ENCODE peak calls at places on chromosomes 12 and 14, in eight cellular contexts. O, D, E, N, Z, V, U and G are unnamed samples.

GRCh38 chr14:71538949-71539659 is 393.1 kb upstream of the RGS6 start:
- DNase-seq in O (no peak), D (no peak), E (no peak), N (peak), Z (no peak), V (no peak), U (no peak), G (peak)

GRCh38 chr12:13559318-13559978 is 362.9 kb downstream of the EMP1 start:
- DNase-seq in O (no peak), D (no peak), E (no peak), N (no peak), Z (no peak), V (peak), U (no peak), G (no peak)

GRCh38 chr12:108642269-108642870 is 8.7 kb upstream of the SELPLG start:
- DNase-seq in O (no peak), D (peak), E (no peak), N (no peak), Z (no peak), V (no peak), U (no peak), G (no peak)

GRCh38 chr12:72989458-72989947 is 717.3 kb downstream of the TRHDE start:
- DNase-seq in O (no peak), D (no peak), E (no peak), N (no peak), Z (no peak), V (no peak), U (no peak), G (no peak)

GRCh38 chr12:103772367-103773108 is 68.5 kb downstream of the NT5DC3 start:
- DNase-seq in O (no peak), D (no peak), E (no peak), N (no peak), Z (no peak), V (no peak), U (no peak), G (no peak)

GRCh38 chr12:28882444-28882843 is 266.6 kb upstream of the FAR2 start:
- DNase-seq in O (no peak), D (no peak), E (no peak), N (no peak), Z (no peak), V (peak), U (peak), G (no peak)

GRCh38 chr14:73503648-73504047 is 12.9 kb downstream of the RIOX1 start:
- DNase-seq in O (no peak), D (no peak), E (no peak), N (peak), Z (no peak), V (no peak), U (peak), G (no peak)

GRCh38 chr12:125186471-125187147 is 121.4 kb downstream of the AACS start:
- DNase-seq in O (peak), D (no peak), E (no peak), N (peak), Z (no peak), V (peak), U (no peak), G (no peak)

GRCh38 chr14:99995700-99996356 is 69.4 kb upstream of the EVL start:
- DNase-seq in O (peak), D (peak), E (peak), N (peak), Z (no peak), V (peak), U (peak), G (peak)

GRCh38 chr12:2417761-2418160 is 365.0 kb downstream of the CACNA1C start:
- DNase-seq in O (no peak), D (no peak), E (no peak), N (no peak), Z (no peak), V (no peak), U (no peak), G (no peak)

GRCh38 chr12:70854871-70855578 is 65.5 kb downstream of the PTPRR start:
- DNase-seq in O (no peak), D (no peak), E (no peak), N (no peak), Z (no peak), V (no peak), U (no peak), G (peak)

GRCh38 chr12:90253142-90253541 is 544.5 kb upstream of the ATP2B1 start:
- DNase-seq in O (no peak), D (no peak), E (no peak), N (no peak), Z (no peak), V (no peak), U (no peak), G (no peak)

GRCh38 chr14:38208825-38209562 is 1.3 kb downstream of the SSTR1 start:
- DNase-seq in O (peak), D (no peak), E (peak), N (peak), Z (peak), V (no peak), U (peak), G (peak)

GRCh38 chr14:71675126-71675901 is 256.9 kb upstream of the RGS6 start:
- DNase-seq in O (peak), D (no peak), E (no peak), N (no peak), Z (no peak), V (no peak), U (no peak), G (no peak)

GRCh38 chr14:104446611-104447010 is 133.0 kb upstream of the C14orf180 start:
- DNase-seq in O (no peak), D (no peak), E (no peak), N (no peak), Z (no peak), V (no peak), U (no peak), G (no peak)

GRCh38 chr14:89214221-89214965 is 202.6 kb downstream of the FOXN3 start:
- DNase-seq in O (peak), D (no peak), E (peak), N (no peak), Z (peak), V (peak), U (peak), G (no peak)

GRCh38 chr14:89630096-89630829 is 213.2 kb upstream of the FOXN3 start:
- DNase-seq in O (no peak), D (no peak), E (no peak), N (peak), Z (no peak), V (no peak), U (peak), G (no peak)

GRCh38 chr14:68598621-68599447 is 194.0 kb downstream of the ZFP36L1 start:
- DNase-seq in O (no peak), D (no peak), E (peak), N (peak), Z (no peak), V (peak), U (peak), G (peak)

GRCh38 chr12:24661657-24662096 is 287.2 kb downstream of the BCAT1 start:
- DNase-seq in O (no peak), D (no peak), E (no peak), N (peak), Z (no peak), V (peak), U (peak), G (peak)

GRCh38 chr12:12181516-12181915 is 85.3 kb downstream of the LRP6 start:
- DNase-seq in O (no peak), D (no peak), E (peak), N (peak), Z (no peak), V (peak), U (peak), G (no peak)

GRCh38 chr12:64395739-64396138 is 5.2 kb upstream of the C12orf56 start:
- DNase-seq in O (no peak), D (no peak), E (peak), N (no peak), Z (no peak), V (no peak), U (peak), G (no peak)

GRCh38 chr14:68621400-68622365 is 171.2 kb downstream of the ZFP36L1 start:
- DNase-seq in O (no peak), D (no peak), E (no peak), N (peak), Z (no peak), V (no peak), U (peak), G (no peak)

GRCh38 chr14:23929131-23929530 is 24.4 kb upstream of the DHRS4 start:
- DNase-seq in O (no peak), D (no peak), E (no peak), N (no peak), Z (no peak), V (no peak), U (no peak), G (no peak)

GRCh38 chr12:4824415-4824814 is 85.3 kb upstream of the KCNA1 start:
- DNase-seq in O (no peak), D (no peak), E (peak), N (peak), Z (no peak), V (peak), U (peak), G (no peak)

GRCh38 chr12:124007810-124008570 is 35.0 kb downstream of the ZNF664 start:
- DNase-seq in O (no peak), D (no peak), E (no peak), N (peak), Z (no peak), V (no peak), U (peak), G (peak)

GRCh38 chr14:69573841-69574265 is 818 bp downstream of the CCDC177 start:
- DNase-seq in O (peak), D (peak), E (no peak), N (peak), Z (peak), V (no peak), U (no peak), G (no peak)

GRCh38 chr12:52434760-52435530 is 774 bp upstream of the KRT75 start:
- DNase-seq in O (no peak), D (no peak), E (no peak), N (peak), Z (no peak), V (peak), U (peak), G (no peak)

GRCh38 chr12:102326987-102327386 is 129.4 kb upstream of the PMCH start:
- DNase-seq in O (no peak), D (no peak), E (no peak), N (no peak), Z (no peak), V (no peak), U (no peak), G (no peak)

GRCh38 chr12:51254592-51254991 is 15.6 kb downstream of the SMAGP start:
- DNase-seq in O (no peak), D (no peak), E (no peak), N (no peak), Z (no peak), V (no peak), U (peak), G (no peak)

GRCh38 chr12:90211017-90211416 is 502.4 kb upstream of the ATP2B1 start:
- DNase-seq in O (no peak), D (no peak), E (peak), N (peak), Z (no peak), V (peak), U (peak), G (peak)

GRCh38 chr12:69475237-69475984 is 5.2 kb downstream of the FRS2 start:
- DNase-seq in O (peak), D (no peak), E (peak), N (peak), Z (peak), V (no peak), U (peak), G (peak)

GRCh38 chr14:77037886-77038511 is 9.5 kb upstream of the IRF2BPL start:
- DNase-seq in O (no peak), D (no peak), E (peak), N (peak), Z (no peak), V (no peak), U (peak), G (peak)
- H3K4me3 ChIP-seq in O (no peak), D (no peak), E (no peak), N (peak), Z (peak), V (no peak), U (no peak), G (no peak)

GRCh38 chr14:61525293-61526011 is 169.9 kb upstream of the HIF1A start:
- DNase-seq in O (no peak), D (no peak), E (peak), N (peak), Z (no peak), V (peak), U (peak), G (no peak)
- H3K9ac ChIP-seq in O (no peak), D (no peak), E (peak), N (peak), Z (no peak), V (peak), U (no peak), G (peak)

GRCh38 chr12:6775775-6776174 is 3.5 kb downstream of the LAG3 start:
- DNase-seq in O (no peak), D (no peak), E (no peak), N (no peak), Z (no peak), V (no peak), U (no peak), G (no peak)

GRCh38 chr12:6778212-6778570 is 5.9 kb downstream of the LAG3 start:
- DNase-seq in O (peak), D (no peak), E (no peak), N (peak), Z (no peak), V (no peak), U (peak), G (peak)

GRCh38 chr12:6775185-6775770 is 3.0 kb downstream of the LAG3 start:
- DNase-seq in O (no peak), D (no peak), E (no peak), N (no peak), Z (no peak), V (no peak), U (no peak), G (no peak)

GRCh38 chr12:6778571-6779550 is 6.5 kb downstream of the LAG3 start:
- DNase-seq in O (peak), D (peak), E (peak), N (peak), Z (peak), V (peak), U (peak), G (peak)

GRCh38 chr12:6777386-6777785 is 5.1 kb downstream of the LAG3 start:
- DNase-seq in O (no peak), D (no peak), E (no peak), N (no peak), Z (no peak), V (no peak), U (no peak), G (no peak)
- H3K4me3 ChIP-seq in O (no peak), D (no peak), E (no peak), N (no peak), Z (no peak), V (no peak), U (no peak), G (no peak)

GRCh38 chr12:117876492-117876816 is 92.3 kb downstream of the KSR2 start:
- DNase-seq in O (no peak), D (no peak), E (no peak), N (no peak), Z (no peak), V (no peak), U (no peak), G (no peak)

GRCh38 chr12:117867348-117867747 is 101.4 kb downstream of the KSR2 start:
- DNase-seq in O (no peak), D (no peak), E (no peak), N (no peak), Z (no peak), V (no peak), U (no peak), G (no peak)

GRCh38 chr12:117874842-117875434 is 93.9 kb downstream of the KSR2 start:
- DNase-seq in O (peak), D (peak), E (peak), N (peak), Z (peak), V (peak), U (peak), G (peak)

GRCh38 chr12:117875652-117876491 is 92.9 kb downstream of the KSR2 start:
- DNase-seq in O (peak), D (peak), E (peak), N (peak), Z (peak), V (no peak), U (peak), G (no peak)

DNA sequence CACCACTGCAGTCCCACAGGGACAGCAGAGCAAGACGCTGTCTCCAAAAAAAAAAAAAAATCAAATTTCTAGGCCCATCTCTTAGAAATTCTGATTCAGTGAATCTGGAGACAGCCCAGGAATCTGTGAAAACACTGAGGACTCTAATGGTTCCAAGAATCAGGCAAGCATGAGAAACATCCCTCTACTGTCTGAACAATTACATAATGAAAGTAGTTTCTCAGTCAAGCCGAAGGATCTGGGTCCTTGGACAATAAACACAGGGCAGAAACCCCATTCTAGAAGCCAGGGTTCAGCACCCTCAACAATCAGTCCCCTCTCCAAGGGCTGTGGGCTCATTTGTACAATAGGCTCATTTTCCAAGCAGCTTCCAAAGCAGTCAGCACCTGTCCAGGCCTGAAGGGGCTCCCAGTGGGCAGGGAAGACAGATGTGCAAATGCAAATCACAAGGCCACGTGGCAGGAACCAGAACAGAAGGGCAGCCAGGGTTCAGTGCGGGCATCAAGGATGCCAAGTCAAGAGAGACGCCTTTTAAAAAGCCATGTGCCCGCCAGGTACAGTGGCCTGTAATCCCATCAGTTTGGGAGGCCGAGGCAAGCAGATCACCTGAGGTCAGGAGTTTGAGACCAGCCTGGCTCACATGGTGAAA is 96.1 kb downstream of the KSR2 start:
- DNase-seq in O (no peak), D (no peak), E (no peak), N (peak), Z (no peak), V (no peak), U (no peak), G (no peak)
- H3K9ac ChIP-seq in O (no peak), D (no peak), E (no peak), N (no peak), Z (no peak), V (no peak), U (no peak), G (no peak)